ENCODE peak calls at places on chromosome 19, in nine cellular contexts. K, V, N, X, O, I, W, J and S are unnamed samples.

GRCh38 chr19:7170983-7171382 is 101.5 kb downstream of the ZNF557 start:
- DNase-seq in K (no peak), O (no peak), V (no peak), J (no peak), N (no peak), X (no peak), W (no peak), I (no peak), S (no peak)

GRCh38 chr19:17654993-17655392 is 33.2 kb downstream of the UNC13A start:
- DNase-seq in X (peak), W (no peak), J (no peak), N (no peak), I (no peak), V (no peak), O (no peak), K (peak), S (no peak)

GRCh38 chr19:1745589-1746031 is 7.7 kb upstream of the ONECUT3 start:
- DNase-seq in N (no peak), K (no peak), W (no peak), V (no peak), X (peak), I (no peak), J (no peak), O (no peak), S (no peak)

GRCh38 chr19:6383188-6383587 is 7.5 kb upstream of the PSPN start:
- DNase-seq in V (no peak), W (no peak), I (no peak), K (no peak), N (no peak), X (no peak), O (no peak), J (no peak), S (no peak)

GRCh38 chr19:51002101-51002532 is 713 bp upstream of the KLK8 start:
- DNase-seq in X (peak), N (no peak), W (no peak), K (no peak), V (no peak), I (peak), O (no peak), J (no peak), S (no peak)

GRCh38 chr19:53308339-53308811 is 25.2 kb upstream of the ZNF845 start:
- DNase-seq in J (no peak), N (no peak), V (peak), O (no peak), K (peak), I (no peak), X (peak), W (no peak), S (no peak)

GRCh38 chr19:33797821-33798633 is 1.4 kb downstream of the KCTD15 start:
- DNase-seq in K (no peak), V (no peak), I (peak), W (peak), X (peak), J (peak), O (no peak), N (peak), S (no peak)

GRCh38 chr19:4724252-4724514 is 541 bp upstream of the DPP9 start:
- DNase-seq in W (no peak), J (no peak), O (no peak), I (no peak), K (no peak), X (peak), N (no peak), V (no peak), S (no peak)

GRCh38 chr19:55241935-55242464 is 13.4 kb upstream of the TMEM86B start:
- DNase-seq in W (no peak), K (no peak), I (no peak), O (no peak), J (no peak), V (no peak), X (no peak), N (no peak), S (no peak)

GRCh38 chr19:56917998-56918397 is 77.5 kb upstream of the PEG3 start:
- DNase-seq in O (no peak), J (no peak), X (no peak), W (no peak), V (no peak), K (no peak), I (no peak), N (no peak), S (peak)

GRCh38 chr19:5714819-5715218 is 5.1 kb downstream of the LONP1 start:
- DNase-seq in K (no peak), N (no peak), J (no peak), W (no peak), O (no peak), V (no peak), X (no peak), I (no peak), S (no peak)

GRCh38 chr19:33399081-33399744 is 25.7 kb downstream of the CEBPG start:
- DNase-seq in X (no peak), O (no peak), J (no peak), I (no peak), V (no peak), N (no peak), K (no peak), W (no peak), S (no peak)

GRCh38 chr19:38429811-38430156 is 3.7 kb upstream of the RYR1 start:
- DNase-seq in V (no peak), J (no peak), X (no peak), I (no peak), N (no peak), O (no peak), K (no peak), W (no peak), S (no peak)

GRCh38 chr19:3479819-3480215 is 508 bp downstream of the SMIM24 start:
- DNase-seq in X (peak), O (no peak), I (peak), J (no peak), W (no peak), V (peak), K (no peak), N (no peak), S (no peak)

GRCh38 chr19:56837004-56837403 is 3.5 kb downstream of the PEG3 start:
- DNase-seq in W (no peak), X (no peak), I (no peak), O (no peak), K (no peak), N (no peak), J (no peak), V (no peak), S (peak)

GRCh38 chr19:3279306-3279705 is 54.8 kb downstream of the CELF5 start:
- DNase-seq in X (no peak), N (no peak), K (no peak), O (no peak), J (no peak), I (no peak), V (no peak), W (no peak), S (no peak)

GRCh38 chr19:11286312-11286974 is 9.5 kb upstream of the TSPAN16 start:
- DNase-seq in O (no peak), V (no peak), J (peak), K (no peak), N (no peak), W (no peak), I (no peak), X (no peak), S (no peak)

GRCh38 chr19:7926727-7927604 is 1.0 kb upstream of the CTXN1 start:
- DNase-seq in I (no peak), K (no peak), N (no peak), X (no peak), V (peak), W (no peak), O (no peak), J (no peak), S (no peak)